ENCODE peak calls at places on chromosomes 4 and X, in seven cellular contexts. R is AG04450, E is coronary artery, Z is bronchial epithelial cell, G is brain microvascular endothelial cell, P is endodermal cell, K is suprapubic skin. V is an unnamed sample.
A peak's percentile ranks its signal among the peaks of the same experiment; 100 is the strongest.

GRCh38 chrX:9352683-9353430 is 112.0 kb upstream of the TBL1X start:
- DNase-seq in R (no peak), E (no peak), Z (no peak), G (peak; percentile 32), P (no peak), K (no peak), V (peak; percentile 12)

GRCh38 chr4:32789026-32789608 is 2068.9 kb downstream of the PCDH7 start:
- DNase-seq in R (no peak), E (no peak), Z (peak; percentile 88), G (no peak), P (no peak), K (no peak), V (peak; percentile 95)

GRCh38 chr4:40564815-40565505 is 64.7 kb downstream of the RBM47 start:
- DNase-seq in R (no peak), E (no peak), Z (no peak), G (no peak), P (peak; percentile 86), K (no peak), V (no peak)

GRCh38 chrX:134599173-134599914 is 58.9 kb downstream of the PLAC1 start:
- DNase-seq in R (no peak), E (no peak), Z (no peak), G (no peak), P (no peak), K (no peak), V (no peak)

GRCh38 chr4:94623507-94623906 is 134.2 kb upstream of the BMPR1B start:
- DNase-seq in R (no peak), E (no peak), Z (no peak), G (no peak), P (no peak), K (no peak), V (no peak)

GRCh38 chrX:130716822-130717405 is 186.1 kb downstream of the ENOX2 start:
- DNase-seq in R (no peak), E (no peak), Z (no peak), G (no peak), P (no peak), K (no peak), V (no peak)

GRCh38 chr4:61200195-61200990 is at the start of gene ADGRL3:
- DNase-seq in R (no peak), E (no peak), Z (no peak), G (no peak), P (peak; percentile 94), K (peak; percentile 51), V (peak; percentile 42)

GRCh38 chrX:133413218-133413925 is 1.9 kb downstream of the GPC4 start:
- DNase-seq in R (no peak), E (no peak), Z (no peak), G (no peak), P (peak; percentile 50), K (no peak), V (no peak)

GRCh38 chrX:36909584-36909983 is 98.6 kb upstream of the FAM47C start:
- DNase-seq in R (no peak), E (no peak), Z (no peak), G (no peak), P (no peak), K (no peak), V (no peak)

GRCh38 chr4:26217961-26218676 is 102.7 kb upstream of the RBPJ start:
- DNase-seq in R (no peak), E (no peak), Z (no peak), G (no peak), P (peak; percentile 60), K (no peak), V (no peak)

GRCh38 chr4:145881991-145882390 is 56.6 kb downstream of the ZNF827 start:
- DNase-seq in R (no peak), E (no peak), Z (peak; percentile 94), G (no peak), P (no peak), K (peak; percentile 70), V (peak; percentile 93)

GRCh38 chr4:94590493-94590892 is 138.8 kb downstream of the PDLIM5 start:
- DNase-seq in R (no peak), E (no peak), Z (no peak), G (no peak), P (no peak), K (no peak), V (no peak)

GRCh38 chrX:23554304-23554703 is 113.0 kb upstream of the PRDX4 start:
- DNase-seq in R (peak; percentile 3), E (no peak), Z (peak; percentile 40), G (peak; percentile 7), P (no peak), K (no peak), V (peak; percentile 52)
- TF ChIP-seq CTCF in R (peak; percentile 54), E (no peak), Z (peak; percentile 34), G (peak; percentile 38), P (peak; percentile 91), K (no peak), V (peak; percentile 52)

GRCh38 chr4:110621328-110621812 is 1.5 kb downstream of the PITX2 start:
- DNase-seq in R (no peak), E (no peak), Z (no peak), G (no peak), P (no peak), K (no peak), V (no peak)

GRCh38 chr4:110618091-110619000 is 4.5 kb downstream of the PITX2 start:
- DNase-seq in R (no peak), E (no peak), Z (no peak), G (no peak), P (peak; percentile 90), K (no peak), V (peak; percentile 42)

GRCh38 chr4:110620352-110621327 is 2.2 kb downstream of the PITX2 start:
- DNase-seq in R (no peak), E (peak; percentile 63), Z (no peak), G (no peak), P (peak; percentile 92), K (no peak), V (peak; percentile 24)

GRCh38 chr4:110619001-110619350 is 3.9 kb downstream of the PITX2 start:
- DNase-seq in R (no peak), E (no peak), Z (no peak), G (no peak), P (no peak), K (no peak), V (no peak)

DNA sequence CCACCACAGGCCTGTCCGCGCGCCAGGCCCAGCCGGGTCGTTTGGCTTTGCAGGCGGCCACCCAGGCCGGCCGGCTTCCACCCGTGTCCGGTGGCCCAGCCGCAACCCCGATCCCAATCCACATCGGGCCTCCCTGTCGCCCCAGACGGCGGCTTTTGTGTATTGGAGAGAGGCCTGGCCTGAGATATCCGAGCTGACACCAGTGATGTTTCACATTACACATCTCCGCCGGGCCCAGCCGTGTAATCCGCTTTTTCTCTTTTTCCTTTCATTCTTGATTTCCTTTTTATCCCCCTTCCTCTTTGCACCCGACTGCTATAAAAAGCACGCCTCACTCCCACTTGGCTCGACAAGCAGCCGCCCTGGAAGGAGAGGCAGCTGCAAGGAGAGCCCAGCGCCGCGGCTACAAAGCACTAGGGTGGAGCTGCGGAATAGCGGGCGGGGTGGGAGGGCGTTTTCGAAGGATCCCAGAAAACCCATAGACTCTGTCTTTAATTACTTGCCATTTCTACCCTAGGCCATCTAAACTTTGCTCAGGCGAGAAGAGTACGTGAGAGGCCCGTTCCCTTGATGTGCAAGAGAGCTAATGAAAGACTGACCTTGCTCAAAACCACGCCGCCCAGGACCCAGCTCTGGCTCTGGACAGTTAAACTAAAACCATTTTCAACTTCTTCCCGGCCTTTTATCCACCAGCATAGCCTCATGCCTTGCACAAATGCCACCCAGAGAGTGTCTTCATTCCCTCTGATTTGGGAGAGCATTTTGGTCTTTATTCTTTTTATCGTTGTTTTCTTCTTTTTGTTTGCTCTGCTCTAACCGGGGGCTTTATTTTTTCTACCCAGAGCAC is 3.3 kb downstream of the PITX2 start:
- DNase-seq in R (no peak), E (no peak), Z (no peak), G (no peak), P (peak; percentile 95), K (no peak), V (no peak)
- H3K4me3 ChIP-seq in R (no peak overlapping the region), E (peak overlapping the region; percentile 36), Z (no peak overlapping the region), G (no peak overlapping the region), P (peak overlapping the region; percentile 90), K (no peak overlapping the region), V (no peak overlapping the region)

GRCh38 chrX:104098151-104098808 is 14.0 kb upstream of the ZCCHC18 start:
- DNase-seq in R (peak; percentile 45), E (no peak), Z (peak; percentile 72), G (peak; percentile 36), P (peak; percentile 78), K (no peak), V (peak; percentile 86)
- TF ChIP-seq CTCF in R (peak; percentile 57), E (peak; percentile 33), Z (peak; percentile 41), G (peak; percentile 66), P (peak; percentile 77), K (peak; percentile 64), V (peak; percentile 56)

GRCh38 chr4:48489683-48490011 is 405 bp upstream of the ZAR1 start:
- DNase-seq in R (no peak), E (no peak), Z (no peak), G (no peak), P (peak; percentile 73), K (no peak), V (no peak)
- H3K4me3 ChIP-seq in R (no peak overlapping the region), E (peak overlapping the region; percentile 72), Z (no peak overlapping the region), G (no peak overlapping the region), P (peak overlapping the region; percentile 64), K (peak overlapping the region; percentile 51), V (no peak overlapping the region)

DNA sequence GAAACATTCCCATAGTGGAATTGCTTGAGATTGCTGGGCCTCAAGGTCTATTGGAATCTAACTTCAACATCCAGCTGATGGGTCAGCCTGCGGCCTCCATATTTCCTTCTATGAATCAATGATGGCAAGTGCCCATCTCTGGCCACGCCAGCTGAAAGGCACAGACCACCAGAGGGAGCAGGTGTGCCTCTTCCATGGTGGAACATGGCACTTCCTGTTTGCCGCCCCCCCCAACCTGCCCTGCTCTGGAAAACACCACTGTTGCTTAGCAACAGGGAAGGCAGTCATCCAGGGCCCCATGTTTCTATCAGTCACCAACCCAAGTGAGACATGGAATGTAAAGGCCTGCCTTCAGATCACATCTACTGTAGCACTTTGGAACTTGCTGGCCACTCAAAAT is 11.6 kb downstream of the PAGE4 start:
- DNase-seq in R (no peak), E (no peak), Z (peak; percentile 59), G (peak; percentile 14), P (peak; percentile 90), K (no peak), V (peak; percentile 57)
- TF ChIP-seq CTCF in R (peak; percentile 33), E (no peak), Z (peak; percentile 32), G (peak; percentile 53), P (peak; percentile 72), K (no peak), V (peak; percentile 32)

DNA sequence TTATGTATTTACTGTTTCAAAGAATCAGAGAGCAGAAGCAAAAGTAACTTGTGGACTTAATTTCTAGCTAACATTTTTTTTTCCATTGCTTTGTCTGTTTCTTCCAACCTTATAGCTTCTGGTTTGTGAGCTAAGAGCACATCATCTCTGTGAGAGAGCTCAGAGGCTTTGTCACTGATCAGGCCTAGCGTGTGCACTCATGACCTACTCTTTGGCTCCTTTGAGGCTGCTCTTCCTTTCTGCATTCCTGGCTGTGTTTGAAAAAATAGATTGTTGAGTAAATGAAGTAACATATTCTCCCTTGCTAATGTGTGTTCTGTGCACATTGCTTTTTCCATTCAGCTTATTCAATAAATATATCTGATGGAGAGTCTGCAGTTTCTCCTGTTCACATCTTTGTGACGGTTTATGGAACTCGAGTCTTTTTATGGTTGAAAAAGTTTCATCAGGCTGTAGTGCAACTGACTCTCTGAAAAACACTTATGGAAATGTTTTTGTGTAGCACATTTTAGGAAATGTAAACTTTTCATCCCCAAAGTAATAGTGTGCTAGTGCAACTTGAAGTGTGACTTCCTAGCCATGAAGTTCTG is 133.0 kb downstream of the RAPGEF2 start:
- DNase-seq in R (no peak), E (no peak), Z (no peak), G (peak; percentile 27), P (no peak), K (no peak), V (no peak)
- H3K4me3 ChIP-seq in R (no peak overlapping the region), E (no peak overlapping the region), Z (no peak overlapping the region), G (no peak overlapping the region), P (no peak overlapping the region), K (no peak overlapping the region), V (no peak overlapping the region)

V was measured in epithelial cell of esophagus.